ENCODE peak calls at places on chromosomes 3 and 15, in six cellular contexts. C, J, R, Z, B and L are unnamed samples.

GRCh38 chr3:174253940-174254339 is 605.2 kb upstream of the NAALADL2 start:
- DNase-seq in C (no peak), J (no peak), R (no peak), Z (no peak), B (no peak), L (no peak)

GRCh38 chr3:55343486-55344357 is 143.4 kb downstream of the WNT5A start:
- DNase-seq in C (no peak), J (no peak), R (peak), Z (no peak), B (no peak), L (no peak)

GRCh38 chr15:74040115-74040850 is 42.1 kb downstream of the GOLGA6A start:
- DNase-seq in C (peak), J (no peak), R (peak), Z (peak), B (no peak), L (no peak)

GRCh38 chr3:181860243-181860642 is 148.5 kb downstream of the SOX2 start:
- DNase-seq in C (no peak), J (no peak), R (no peak), Z (no peak), B (no peak), L (no peak)

GRCh38 chr3:69300296-69300695 is 85.6 kb downstream of the FRMD4B start:
- DNase-seq in C (no peak), J (no peak), R (no peak), Z (no peak), B (no peak), L (no peak)

GRCh38 chr3:25423780-25424179 is 4.3 kb upstream of the RARB start:
- DNase-seq in C (peak), J (no peak), R (peak), Z (no peak), B (no peak), L (no peak)

GRCh38 chr3:46280105-46280797 is 38.0 kb downstream of the CCR3 start:
- DNase-seq in C (peak), J (no peak), R (peak), Z (peak), B (no peak), L (peak)

GRCh38 chr3:45064512-45065372 is 38.6 kb downstream of the CLEC3B start:
- DNase-seq in C (peak), J (no peak), R (peak), Z (peak), B (no peak), L (no peak)

GRCh38 chr3:182954553-182954952 is 25.8 kb downstream of the DCUN1D1 start:
- DNase-seq in C (no peak), J (no peak), R (no peak), Z (no peak), B (no peak), L (no peak)

GRCh38 chr15:81080946-81081345 is 53.1 kb upstream of the CFAP161 start:
- DNase-seq in C (no peak), J (no peak), R (no peak), Z (no peak), B (no peak), L (no peak)

GRCh38 chr3:168073842-168074311 is 21.8 kb downstream of the GOLIM4 start:
- DNase-seq in C (peak), J (no peak), R (no peak), Z (no peak), B (no peak), L (no peak)

GRCh38 chr3:177824190-177824786 is 627.0 kb upstream of the TBL1XR1 start:
- DNase-seq in C (peak), J (peak), R (peak), Z (peak), B (no peak), L (peak)

GRCh38 chr15:94400521-94401290 is 169.3 kb downstream of the MCTP2 start:
- DNase-seq in C (no peak), J (no peak), R (no peak), Z (no peak), B (no peak), L (no peak)

GRCh38 chr15:78752492-78753358 is 58.5 kb downstream of the ADAMTS7 start:
- DNase-seq in C (no peak), J (peak), R (no peak), Z (no peak), B (no peak), L (no peak)

GRCh38 chr3:108899530-108899929 is 54.1 kb downstream of the GUCA1C start:
- DNase-seq in C (no peak), J (no peak), R (no peak), Z (no peak), B (no peak), L (no peak)

GRCh38 chr3:123524987-123525386 is 59.9 kb downstream of the HACD2 start:
- DNase-seq in C (no peak), J (no peak), R (no peak), Z (no peak), B (no peak), L (no peak)

GRCh38 chr3:99013794-99014315 is 112.4 kb upstream of the DCBLD2 start:
- DNase-seq in C (no peak), J (no peak), R (no peak), Z (no peak), B (no peak), L (no peak)

DNA sequence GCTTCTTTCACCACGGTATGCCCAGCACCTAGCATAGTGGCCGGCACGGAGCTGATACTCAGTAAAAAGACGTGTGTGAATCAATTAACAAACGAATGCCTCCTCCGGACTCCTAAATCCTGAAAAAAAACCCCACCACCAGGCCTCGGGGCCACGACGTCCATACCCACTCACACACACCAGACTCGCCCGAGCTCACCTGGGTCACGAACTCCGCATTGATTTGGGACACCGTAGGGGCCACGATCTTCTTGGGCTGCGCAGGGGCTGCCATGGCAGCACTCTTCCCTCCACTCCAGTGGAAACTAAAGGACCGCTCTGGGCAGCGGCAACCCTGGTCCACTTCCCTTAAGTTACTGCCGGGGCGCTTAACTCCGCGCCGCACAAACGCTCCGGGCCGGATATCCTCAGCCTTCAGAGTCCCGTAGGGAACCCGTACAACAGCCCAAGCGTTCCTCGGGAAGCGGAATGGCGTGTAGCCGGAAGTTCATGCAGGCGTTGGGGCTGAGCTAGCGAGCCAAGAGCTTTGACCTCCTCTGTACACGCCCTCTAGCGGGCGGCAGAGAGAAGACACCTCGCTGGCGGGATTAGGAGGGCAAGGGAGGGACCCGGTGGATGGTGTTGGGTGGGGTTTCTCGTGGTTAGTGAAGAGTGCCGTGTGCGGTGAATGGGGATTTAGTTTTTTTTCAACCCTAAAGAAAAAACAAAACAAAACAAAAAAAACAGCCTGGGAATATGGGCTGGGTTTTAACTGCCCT is at the start of gene AQR:
- DNase-seq in C (peak), J (peak), R (peak), Z (peak), B (peak), L (peak)
- TF ChIP-seq CTCF in C (peak), J (peak), R (peak), Z (peak), B (peak), L (no peak)

GRCh38 chr3:60650171-60650570 is 601.1 kb downstream of the FHIT start:
- DNase-seq in C (no peak), J (no peak), R (no peak), Z (no peak), B (no peak), L (no peak)
- TF ChIP-seq CTCF in C (no peak), J (no peak), R (no peak), Z (no peak), B (no peak), L (no peak)

GRCh38 chr15:55827204-55827603 is 84.3 kb upstream of the PRTG start:
- DNase-seq in C (no peak), J (no peak), R (no peak), Z (no peak), B (no peak), L (no peak)
- TF ChIP-seq CTCF in C (no peak), J (no peak), R (peak), Z (no peak), B (no peak), L (no peak)

GRCh38 chr15:68834356-68834755 is 13.7 kb upstream of the ANP32A start:
- DNase-seq in C (no peak), J (no peak), R (no peak), Z (no peak), B (no peak), L (no peak)

GRCh38 chr15:68823561-68823960 is 2.9 kb upstream of the ANP32A start:
- DNase-seq in C (no peak), J (no peak), R (no peak), Z (no peak), B (no peak), L (no peak)

GRCh38 chr15:68830141-68830540 is 9.4 kb upstream of the ANP32A start:
- DNase-seq in C (no peak), J (no peak), R (no peak), Z (no peak), B (no peak), L (no peak)

GRCh38 chr15:68833734-68834334 is 13.1 kb upstream of the ANP32A start:
- DNase-seq in C (no peak), J (no peak), R (no peak), Z (no peak), B (no peak), L (no peak)

DNA sequence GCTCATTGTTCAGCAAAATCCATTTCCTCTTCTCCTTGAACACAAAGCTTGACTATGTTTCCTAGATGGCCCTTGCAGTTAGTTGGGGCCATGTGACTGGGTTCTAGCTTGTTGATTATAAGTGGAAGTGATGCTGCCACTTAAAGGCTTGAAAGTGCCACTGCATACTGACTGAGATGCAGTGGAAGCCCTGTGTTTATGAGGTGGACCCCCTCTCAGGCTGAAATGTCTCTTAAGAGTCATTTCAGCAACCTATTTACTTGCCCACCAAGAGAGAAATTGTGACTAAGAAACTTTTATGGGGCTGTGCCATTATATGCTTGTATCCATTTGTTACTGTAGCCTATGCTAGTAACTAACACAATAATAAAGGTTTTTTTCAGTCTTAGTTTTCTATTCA is 8.4 kb upstream of the ANP32A start:
- DNase-seq in C (peak), J (no peak), R (no peak), Z (peak), B (no peak), L (no peak)
- TF ChIP-seq CTCF in C (peak), J (peak), R (peak), Z (peak), B (no peak), L (no peak)

DNA sequence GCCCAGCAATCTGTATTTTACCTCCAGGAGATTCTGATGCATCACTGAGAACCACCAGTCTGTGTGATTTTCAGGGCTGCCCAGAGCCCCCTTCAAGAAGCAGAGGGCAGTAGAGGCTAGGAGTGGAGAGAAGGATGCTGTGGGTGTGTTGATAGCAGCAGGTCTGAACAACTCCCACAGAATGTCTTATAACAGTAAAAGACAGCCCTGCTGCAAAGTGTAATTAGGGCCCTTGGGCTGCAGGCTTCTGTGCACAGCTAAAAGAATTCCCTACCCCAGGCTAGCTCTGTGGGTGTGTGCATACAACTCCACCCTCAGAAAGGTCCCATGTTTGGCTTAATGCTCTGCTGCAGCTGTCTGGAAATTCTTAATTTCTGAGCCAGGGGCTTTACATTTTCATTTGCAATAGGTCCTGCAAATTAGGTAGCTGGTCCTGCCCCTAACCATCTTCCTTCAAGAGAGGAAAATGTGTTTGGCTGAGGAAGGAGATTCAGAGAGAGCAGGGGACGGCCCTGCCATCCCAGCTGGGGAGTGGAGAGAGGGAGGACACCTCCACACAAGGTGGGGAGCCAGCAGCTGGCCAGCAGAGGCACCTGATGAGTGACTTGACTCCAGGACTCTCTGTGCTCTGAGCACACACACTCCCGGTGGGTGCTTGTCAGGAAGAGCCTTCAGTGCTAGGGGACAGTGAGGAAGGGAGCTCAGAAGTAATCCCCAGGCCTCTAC is 43.3 kb upstream of the RAB6B start:
- DNase-seq in C (peak), J (no peak), R (no peak), Z (no peak), B (no peak), L (no peak)
- TF ChIP-seq CTCF in C (peak), J (no peak), R (peak), Z (no peak), B (no peak), L (no peak)

GRCh38 chr3:113533534-113533892 is 1.2 kb downstream of the SIDT1 start:
- DNase-seq in C (no peak), J (no peak), R (no peak), Z (no peak), B (no peak), L (no peak)

GRCh38 chr3:113534365-113534764 is 2.0 kb downstream of the SIDT1 start:
- DNase-seq in C (no peak), J (no peak), R (no peak), Z (no peak), B (no peak), L (no peak)

GRCh38 chr3:113532698-113533533 is 561 bp downstream of the SIDT1 start:
- DNase-seq in C (no peak), J (no peak), R (peak), Z (peak), B (peak), L (no peak)

GRCh38 chr3:113535898-113536297 is 3.5 kb downstream of the SIDT1 start:
- DNase-seq in C (no peak), J (no peak), R (no peak), Z (no peak), B (no peak), L (no peak)

GRCh38 chr3:113531826-113532697 is at the start of gene SIDT1:
- DNase-seq in C (no peak), J (peak), R (peak), Z (peak), B (peak), L (no peak)
- TF ChIP-seq CTCF in C (peak), J (peak), R (peak), Z (no peak), B (no peak), L (no peak)

DNA sequence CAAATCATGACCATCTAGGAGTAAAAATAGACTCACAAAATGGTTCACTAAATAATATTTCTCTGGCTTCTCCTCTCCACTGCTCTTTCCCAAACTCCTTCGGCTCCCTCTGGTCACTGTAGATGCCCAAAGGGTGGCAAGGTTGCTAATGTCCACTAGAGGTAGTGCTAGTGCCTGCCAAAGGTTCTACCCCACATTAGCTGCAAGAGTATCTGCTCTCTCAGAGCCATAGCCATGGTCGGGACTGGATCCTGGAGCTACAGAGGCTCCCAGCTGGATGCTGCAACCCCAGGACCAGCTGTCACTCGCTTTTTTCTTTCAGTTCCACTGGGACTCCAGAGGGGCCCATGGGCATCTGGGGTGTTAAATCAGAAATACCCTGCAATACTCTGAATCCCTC is 8.5 kb downstream of the HTR3D start:
- DNase-seq in C (peak), J (peak), R (no peak), Z (peak), B (peak), L (no peak)
- TF ChIP-seq CTCF in C (peak), J (peak), R (peak), Z (peak), B (no peak), L (no peak)

GRCh38 chr3:170553788-170554620 is 31.9 kb downstream of the SLC7A14 start:
- DNase-seq in C (peak), J (no peak), R (no peak), Z (no peak), B (no peak), L (no peak)
- TF ChIP-seq CTCF in C (peak), J (peak), R (no peak), Z (no peak), B (no peak), L (no peak)

GRCh38 chr3:129398803-129399144 is 29.7 kb downstream of the EFCAB12 start:
- DNase-seq in C (no peak), J (no peak), R (peak), Z (peak), B (no peak), L (no peak)

GRCh38 chr3:129399145-129399894 is 29.1 kb downstream of the EFCAB12 start:
- DNase-seq in C (peak), J (peak), R (peak), Z (peak), B (peak), L (peak)

GRCh38 chr3:129402210-129402609 is 26.2 kb downstream of the EFCAB12 start:
- DNase-seq in C (no peak), J (peak), R (no peak), Z (no peak), B (no peak), L (no peak)

GRCh38 chr3:129402616-129403015 is 25.8 kb downstream of the EFCAB12 start:
- DNase-seq in C (no peak), J (no peak), R (no peak), Z (no peak), B (no peak), L (no peak)

GRCh38 chr3:129399895-129400357 is 28.5 kb downstream of the EFCAB12 start:
- DNase-seq in C (peak), J (no peak), R (no peak), Z (no peak), B (no peak), L (no peak)
- TF ChIP-seq CTCF in C (no peak), J (no peak), R (no peak), Z (no peak), B (no peak), L (no peak)

GRCh38 chr3:77072232-77072631 is 32.3 kb downstream of the ROBO2 start:
- DNase-seq in C (no peak), J (no peak), R (no peak), Z (no peak), B (no peak), L (no peak)
- TF ChIP-seq CTCF in C (no peak), J (no peak), R (no peak), Z (no peak), B (no peak), L (no peak)